ENCODE peak calls at places on chromosome 6, in six cellular contexts. One of them, this sample, is unnamed.
A peak's percentile ranks its signal among the peaks of the same experiment; 100 is the strongest.

GRCh38 chr6:149045404-149045803 is 272.1 kb upstream of the TAB2 start:
- DNase-seq in CD8-positive, alpha-beta T cell: no peak
- DNase-seq in body of pancreas: no peak
- DNase-seq in A549: no peak
- DNase-seq in lower lobe of right lung: no peak
- DNase-seq in right lobe of liver: no peak
- DNase-seq in this sample: no peak

GRCh38 chr6:116575227-116575626 is 3.9 kb downstream of the RWDD1 start:
- DNase-seq in lower lobe of right lung: no peak
- DNase-seq in right lobe of liver: no peak
- DNase-seq in CD8-positive, alpha-beta T cell: no peak
- DNase-seq in A549: no peak
- DNase-seq in body of pancreas: no peak
- DNase-seq in this sample: no peak

GRCh38 chr6:45423111-45423900 is 45.6 kb upstream of the SUPT3H start:
- DNase-seq in A549: no peak
- DNase-seq in body of pancreas: peak; percentile 7
- DNase-seq in CD8-positive, alpha-beta T cell: peak; percentile 19
- DNase-seq in lower lobe of right lung: peak; percentile 63
- DNase-seq in right lobe of liver: peak; percentile 69
- DNase-seq in this sample: peak; percentile 73

GRCh38 chr6:138410972-138411667 is 7.1 kb downstream of the HEBP2 start:
- DNase-seq in A549: peak; percentile 20
- DNase-seq in CD8-positive, alpha-beta T cell: no peak
- DNase-seq in body of pancreas: no peak
- DNase-seq in lower lobe of right lung: no peak
- DNase-seq in right lobe of liver: no peak
- DNase-seq in this sample: no peak

GRCh38 chr6:140907235-140907634 is 1225.5 kb upstream of the GJE1 start:
- DNase-seq in CD8-positive, alpha-beta T cell: no peak
- DNase-seq in A549: no peak
- DNase-seq in lower lobe of right lung: no peak
- DNase-seq in right lobe of liver: no peak
- DNase-seq in body of pancreas: no peak
- DNase-seq in this sample: no peak

GRCh38 chr6:78010130-78010529 is 357.3 kb downstream of the MEI4 start:
- DNase-seq in right lobe of liver: no peak
- DNase-seq in lower lobe of right lung: no peak
- DNase-seq in CD8-positive, alpha-beta T cell: no peak
- DNase-seq in body of pancreas: no peak
- DNase-seq in A549: no peak
- DNase-seq in this sample: no peak

GRCh38 chr6:67679566-67680296 is 955.4 kb upstream of the ADGRB3 start:
- DNase-seq in CD8-positive, alpha-beta T cell: no peak
- DNase-seq in A549: no peak
- DNase-seq in lower lobe of right lung: no peak
- DNase-seq in body of pancreas: no peak
- DNase-seq in right lobe of liver: no peak
- DNase-seq in this sample: no peak

GRCh38 chr6:18741741-18742140 is 354.6 kb downstream of the RNF144B start:
- DNase-seq in body of pancreas: no peak
- DNase-seq in CD8-positive, alpha-beta T cell: no peak
- DNase-seq in lower lobe of right lung: no peak
- DNase-seq in A549: no peak
- DNase-seq in right lobe of liver: no peak
- DNase-seq in this sample: no peak

GRCh38 chr6:56656466-56656865 is 13.8 kb upstream of the DST start:
- DNase-seq in body of pancreas: no peak
- DNase-seq in A549: no peak
- DNase-seq in right lobe of liver: no peak
- DNase-seq in CD8-positive, alpha-beta T cell: no peak
- DNase-seq in lower lobe of right lung: no peak
- DNase-seq in this sample: no peak
- H3K4me1 ChIP-seq in body of pancreas: peaks cover 13% of the 10 kb centered on the region
- H3K4me1 ChIP-seq in A549: peaks cover 76% of the 10 kb centered on the region
- H3K4me1 ChIP-seq in right lobe of liver: no peaks in the 10 kb centered on the region
- H3K4me1 ChIP-seq in CD8-positive, alpha-beta T cell: no peaks in the 10 kb centered on the region
- H3K4me1 ChIP-seq in lower lobe of right lung: peaks cover 18% of the 10 kb centered on the region
- H3K4me1 ChIP-seq in this sample: peaks cover 74% of the 10 kb centered on the region

DNA sequence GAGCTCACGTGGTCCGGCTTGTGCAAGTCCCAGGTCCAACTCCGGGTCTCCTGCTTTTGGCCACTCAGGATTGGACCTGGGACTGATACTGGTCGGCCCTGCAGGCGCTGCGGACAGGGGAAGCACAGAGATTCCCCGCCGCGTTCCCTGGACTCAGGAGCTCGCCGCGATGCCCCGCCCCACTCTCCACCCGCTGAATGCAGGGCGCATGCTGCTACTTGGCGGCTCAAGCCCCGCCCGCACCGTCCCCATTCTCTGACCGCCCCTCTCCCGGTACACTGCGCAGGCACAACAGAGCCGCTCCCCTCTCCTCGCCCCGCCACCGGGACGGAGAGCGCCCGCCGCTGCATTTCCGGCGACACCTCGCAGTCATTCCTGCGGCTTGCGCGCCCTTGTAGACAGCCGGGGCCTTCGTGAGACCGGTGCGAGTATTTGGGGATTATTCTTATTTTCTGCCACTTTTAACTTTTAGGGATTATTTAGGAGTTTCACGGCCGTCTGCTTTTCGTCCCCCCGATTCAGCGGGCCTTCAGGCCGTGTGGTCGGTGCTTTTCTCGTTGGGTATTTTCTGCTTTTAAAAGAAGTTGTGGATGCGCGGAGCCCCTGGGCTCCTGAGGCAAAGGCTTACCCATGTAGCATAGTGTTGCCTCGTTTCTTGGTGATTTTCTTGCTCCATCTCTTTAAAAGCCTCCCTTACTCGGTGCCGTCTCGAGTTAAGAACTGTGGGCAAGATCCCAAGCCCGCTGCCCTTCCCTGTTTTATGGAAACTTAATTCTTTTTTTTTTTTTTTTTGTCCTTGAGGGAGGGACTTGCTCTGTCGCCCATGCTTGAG is at the start of gene TMEM14C:
- DNase-seq in CD8-positive, alpha-beta T cell: peak; percentile 81
- DNase-seq in lower lobe of right lung: peak; percentile 100
- DNase-seq in right lobe of liver: peak; percentile 100
- DNase-seq in body of pancreas: peak; percentile 99
- DNase-seq in A549: peak; percentile 97
- DNase-seq in this sample: peak; percentile 100
- TF ChIP-seq CTCF in CD8-positive, alpha-beta T cell: no peak
- TF ChIP-seq CTCF in lower lobe of right lung: no peak
- TF ChIP-seq CTCF in right lobe of liver: no peak
- TF ChIP-seq CTCF in body of pancreas: peak; percentile 22
- TF ChIP-seq CTCF in A549: no peak
- TF ChIP-seq CTCF in this sample: no peak

GRCh38 chr6:108114861-108115597 is 40.5 kb upstream of the OSTM1 start:
- DNase-seq in A549: peak; percentile 41
- DNase-seq in CD8-positive, alpha-beta T cell: peak; percentile 21
- DNase-seq in right lobe of liver: peak; percentile 75
- DNase-seq in lower lobe of right lung: peak; percentile 82
- DNase-seq in body of pancreas: peak; percentile 69
- DNase-seq in this sample: peak; percentile 77
- H3K4me1 ChIP-seq in A549: peaks cover 3% of the 10 kb centered on the region
- H3K4me1 ChIP-seq in CD8-positive, alpha-beta T cell: peaks cover 40% of the 10 kb centered on the region
- H3K4me1 ChIP-seq in right lobe of liver: peaks cover 8% of the 10 kb centered on the region
- H3K4me1 ChIP-seq in lower lobe of right lung: peaks cover 53% of the 10 kb centered on the region
- H3K4me1 ChIP-seq in body of pancreas: peaks cover 51% of the 10 kb centered on the region
- H3K4me1 ChIP-seq in this sample: peaks cover 52% of the 10 kb centered on the region

GRCh38 chr6:21360353-21360752 is 233.2 kb upstream of the SOX4 start:
- DNase-seq in right lobe of liver: no peak
- DNase-seq in CD8-positive, alpha-beta T cell: no peak
- DNase-seq in A549: no peak
- DNase-seq in lower lobe of right lung: no peak
- DNase-seq in body of pancreas: peak; percentile 28
- DNase-seq in this sample: no peak
- TF ChIP-seq CTCF in right lobe of liver: no peak
- TF ChIP-seq CTCF in CD8-positive, alpha-beta T cell: no peak
- TF ChIP-seq CTCF in A549: no peak
- TF ChIP-seq CTCF in lower lobe of right lung: no peak
- TF ChIP-seq CTCF in body of pancreas: no peak
- TF ChIP-seq CTCF in this sample: no peak

GRCh38 chr6:157268396-157268795 is 54.9 kb downstream of the TMEM242 start:
- DNase-seq in right lobe of liver: no peak
- DNase-seq in lower lobe of right lung: no peak
- DNase-seq in CD8-positive, alpha-beta T cell: no peak
- DNase-seq in body of pancreas: no peak
- DNase-seq in A549: no peak
- DNase-seq in this sample: no peak

GRCh38 chr6:157268835-157269234 is 54.5 kb downstream of the TMEM242 start:
- DNase-seq in lower lobe of right lung: no peak
- DNase-seq in CD8-positive, alpha-beta T cell: no peak
- DNase-seq in A549: no peak
- DNase-seq in right lobe of liver: no peak
- DNase-seq in body of pancreas: no peak
- DNase-seq in this sample: peak; percentile 48

GRCh38 chr6:157270308-157270707 is 53.0 kb downstream of the TMEM242 start:
- DNase-seq in body of pancreas: no peak
- DNase-seq in CD8-positive, alpha-beta T cell: no peak
- DNase-seq in lower lobe of right lung: no peak
- DNase-seq in right lobe of liver: no peak
- DNase-seq in A549: no peak
- DNase-seq in this sample: no peak

GRCh38 chr6:157270916-157271315 is 52.4 kb downstream of the TMEM242 start:
- DNase-seq in right lobe of liver: no peak
- DNase-seq in body of pancreas: no peak
- DNase-seq in A549: no peak
- DNase-seq in lower lobe of right lung: no peak
- DNase-seq in CD8-positive, alpha-beta T cell: no peak
- DNase-seq in this sample: no peak

DNA sequence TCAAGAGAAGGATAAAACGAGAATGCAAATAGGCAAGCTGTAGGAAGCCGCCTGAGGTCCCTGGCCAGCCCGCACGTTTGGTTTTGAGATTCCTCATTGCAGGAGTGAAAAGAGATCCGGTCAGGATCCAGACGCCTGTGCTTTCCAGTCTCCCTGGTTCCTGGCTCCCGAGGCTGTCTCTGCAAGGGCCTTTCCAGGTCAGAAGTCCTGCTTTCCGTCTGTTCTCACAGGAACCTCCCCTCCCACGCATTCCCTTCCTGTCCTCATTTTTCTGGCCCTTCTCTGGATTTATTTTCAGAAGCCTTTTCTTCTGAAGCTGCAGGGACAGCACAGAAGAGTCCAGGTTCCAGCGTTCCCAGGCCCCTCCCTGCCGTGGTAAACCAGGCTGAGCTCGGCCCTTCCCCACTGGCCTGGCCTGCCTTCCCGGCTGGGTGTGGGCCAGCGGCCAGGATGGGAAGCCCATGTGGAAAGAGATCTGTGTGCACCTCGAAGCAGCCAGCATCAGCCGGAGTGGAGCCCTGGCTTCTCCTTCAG is 54.0 kb downstream of the TMEM242 start:
- DNase-seq in body of pancreas: peak; percentile 65
- DNase-seq in lower lobe of right lung: no peak
- DNase-seq in CD8-positive, alpha-beta T cell: no peak
- DNase-seq in right lobe of liver: peak; percentile 68
- DNase-seq in A549: no peak
- DNase-seq in this sample: peak; percentile 87
- H3K4me1 ChIP-seq in body of pancreas: peaks cover 20% of the 10 kb centered on the region
- H3K4me1 ChIP-seq in lower lobe of right lung: peaks cover 28% of the 10 kb centered on the region
- H3K4me1 ChIP-seq in CD8-positive, alpha-beta T cell: peaks cover 7% of the 10 kb centered on the region
- H3K4me1 ChIP-seq in right lobe of liver: no peaks in the 10 kb centered on the region
- H3K4me1 ChIP-seq in A549: no peaks in the 10 kb centered on the region
- H3K4me1 ChIP-seq in this sample: peaks cover 16% of the 10 kb centered on the region

This sample was measured in sigmoid colon.